ENCODE peak calls at places on chromosomes 7 and 10, in four cellular contexts. O is transverse colon, T is body of pancreas, G is K562. W is an unnamed sample.

GRCh38 chr7:106772655-106773108 is 92.4 kb upstream of the PIK3CG start:
- DNase-seq in G (no peak), O (no peak), T (no peak), W (no peak)

GRCh38 chr7:142632291-142633134 is 116.8 kb upstream of the PRSS1 start:
- DNase-seq in T (peak; percentile 69), O (peak; percentile 54), G (peak; percentile 80), W (peak; percentile 63)

GRCh38 chr7:100200693-100201092 is 19.1 kb upstream of the PVRIG start:
- DNase-seq in G (no peak), T (no peak), O (peak; percentile 58), W (no peak)

GRCh38 chr7:27156508-27156898 is at the start of gene HOXA7:
- DNase-seq in G (no peak), O (peak; percentile 75), T (no peak), W (no peak)

GRCh38 chr7:11758627-11759111 is 73.3 kb downstream of the THSD7A start:
- DNase-seq in G (no peak), O (no peak), T (no peak), W (no peak)

GRCh38 chr7:73870041-73870492 is 9.1 kb downstream of the TMEM270 start:
- DNase-seq in G (no peak), T (peak; percentile 44), O (no peak), W (no peak)

GRCh38 chr10:71459513-71459912 is 62.8 kb downstream of the CDH23 start:
- DNase-seq in O (no peak), G (no peak), T (no peak), W (no peak)

GRCh38 chr7:129494041-129494440 is 8.3 kb upstream of the SMKR1 start:
- DNase-seq in O (no peak), T (no peak), G (no peak), W (no peak)

GRCh38 chr10:58477902-58478301 is 34.8 kb upstream of the BICC1 start:
- DNase-seq in T (no peak), G (no peak), O (no peak), W (no peak)

GRCh38 chr7:71193099-71193810 is 61.3 kb downstream of the GALNT17 start:
- DNase-seq in T (no peak), G (no peak), O (no peak), W (no peak)

GRCh38 chr7:2856388-2857169 is 12.5 kb upstream of the GNA12 start:
- DNase-seq in T (no peak), G (no peak), O (no peak), W (no peak)

GRCh38 chr10:113945075-113945686 is 90.7 kb downstream of the NHLRC2 start:
- DNase-seq in O (peak; percentile 67), T (peak; percentile 57), G (no peak), W (no peak)

GRCh38 chr10:64376169-64376568 is 855.0 kb downstream of the REEP3 start:
- DNase-seq in O (no peak), G (no peak), T (no peak), W (no peak)

GRCh38 chr7:6271091-6271658 is 1.2 kb downstream of the CYTH3 start:
- DNase-seq in G (no peak), T (peak; percentile 52), O (peak; percentile 62), W (peak; percentile 56)

GRCh38 chr7:6272481-6273323 is at the start of gene CYTH3:
- DNase-seq in G (peak; percentile 87), O (peak; percentile 87), T (peak; percentile 83), W (peak; percentile 87)

GRCh38 chr7:6273917-6274630 is 1.6 kb upstream of the CYTH3 start:
- DNase-seq in O (no peak), G (no peak), T (no peak), W (no peak)

GRCh38 chr7:6273380-6273837 is 985 bp upstream of the CYTH3 start:
- DNase-seq in G (no peak), T (peak; percentile 61), O (peak; percentile 77), W (no peak)

GRCh38 chr7:6271694-6272371 is 591 bp downstream of the CYTH3 start:
- DNase-seq in T (peak; percentile 22), G (peak; percentile 55), O (peak; percentile 28), W (peak; percentile 27)
- TF ChIP-seq POLR2A in T (no peak), G (no peak), O (no peak), W (no peak)

DNA sequence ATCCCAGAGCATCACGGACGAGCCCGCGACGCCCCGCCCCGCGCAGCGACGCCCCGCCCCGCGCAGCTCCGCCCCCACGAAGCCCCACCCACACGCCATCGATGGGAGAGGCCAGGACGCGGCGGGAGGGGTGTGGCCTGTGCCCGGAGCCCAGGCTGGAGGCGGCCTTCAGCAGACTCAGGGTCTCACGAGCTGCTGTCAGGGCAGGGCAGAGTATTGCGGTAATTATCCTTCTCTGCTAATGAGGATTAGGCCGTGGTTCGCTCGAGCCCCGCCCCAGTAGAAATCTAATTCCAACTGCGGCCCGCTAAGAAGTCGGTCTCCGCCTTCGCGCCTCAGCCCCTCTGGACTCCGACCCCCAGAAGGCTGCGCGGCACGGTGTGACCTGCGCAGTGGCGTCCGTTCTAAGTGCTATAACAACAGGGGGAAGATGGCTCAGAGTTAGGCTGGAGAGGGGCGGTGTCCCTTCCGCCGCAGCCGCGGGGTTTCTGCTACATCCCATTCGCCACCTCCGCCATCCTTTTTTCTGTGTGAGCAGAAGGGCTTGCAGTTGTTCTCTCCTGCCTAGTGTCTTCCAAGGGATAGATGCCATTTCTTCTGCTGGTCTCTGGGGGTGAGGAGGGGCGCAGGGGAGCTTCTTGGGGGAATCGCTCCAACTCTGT is 337 bp upstream of the NT5C3A start:
- DNase-seq in G (peak; percentile 97), O (peak; percentile 95), T (peak; percentile 92), W (peak; percentile 98)
- TF ChIP-seq POLR2A in G (peak; percentile 82), O (peak; percentile 47), T (peak; percentile 61), W (peak; percentile 91)

DNA sequence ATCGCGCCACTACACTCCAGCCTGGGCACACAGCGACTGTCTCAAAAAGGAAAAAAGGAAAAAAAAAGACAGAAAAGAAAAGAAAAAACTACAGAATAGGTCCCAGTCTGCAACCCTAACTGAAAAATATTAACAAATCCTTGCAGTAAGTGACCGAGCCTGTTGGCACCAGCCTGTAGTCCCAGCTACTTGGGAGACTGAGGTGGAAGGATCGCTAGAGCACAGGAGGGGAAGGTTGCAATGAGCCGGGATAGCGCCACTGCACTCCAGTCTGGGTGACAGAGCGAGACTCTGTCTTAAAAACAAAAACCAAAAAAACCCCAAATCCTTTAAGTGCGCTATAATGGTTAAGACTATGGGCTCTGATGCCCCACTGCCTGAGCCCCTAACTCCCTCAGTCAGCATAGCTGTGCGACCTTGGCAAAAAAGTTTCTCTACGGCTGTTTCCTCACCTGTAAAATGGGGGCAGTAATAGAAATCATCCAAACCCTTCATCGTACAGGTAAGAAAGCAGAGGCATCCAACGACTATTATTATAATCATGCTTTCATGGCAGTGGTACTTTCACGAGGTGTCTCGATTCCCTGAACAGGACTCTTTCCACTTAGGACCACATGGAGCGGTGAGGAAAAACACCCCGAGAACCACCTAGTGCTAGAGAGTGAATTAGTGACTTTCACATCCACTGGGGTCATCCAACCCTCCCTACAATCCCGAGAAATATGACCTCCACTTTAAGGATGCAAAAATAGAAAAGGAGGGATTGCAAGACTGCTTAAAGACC is 755 bp downstream of the TOMM7 start:
- DNase-seq in T (no peak), O (no peak), G (peak; percentile 46), W (peak; percentile 52)
- TF ChIP-seq POLR2A in T (no peak), O (no peak), G (no peak), W (no peak)

GRCh38 chr7:45111298-45112223 is at the start of gene TBRG4:
- DNase-seq in G (peak; percentile 98), T (peak; percentile 93), O (peak; percentile 96), W (peak; percentile 97)
- TF ChIP-seq POLR2A in G (peak; percentile 99), T (peak; percentile 95), O (peak; percentile 98), W (peak; percentile 99)

W was measured in erythroblast.